ENCODE peak calls at places on chromosomes 5 and 9, in seven cellular contexts. One of them, this sample, is unnamed.

GRCh38 chr5:40860711-40861110 is 19.5 kb downstream of the CARD6 start:
- DNase-seq in heart left ventricle: no peak
- DNase-seq in IMR-90: no peak
- DNase-seq in transverse colon: no peak
- DNase-seq in GM12892: no peak
- DNase-seq in Peyer's patch: no peak
- DNase-seq in uterus: no peak
- DNase-seq in this sample: no peak

GRCh38 chr5:140341591-140341990 is 4.8 kb downstream of the HBEGF start:
- DNase-seq in GM12892: no peak
- DNase-seq in transverse colon: no peak
- DNase-seq in Peyer's patch: no peak
- DNase-seq in uterus: peak; percentile 32
- DNase-seq in IMR-90: no peak
- DNase-seq in heart left ventricle: peak; percentile 72
- DNase-seq in this sample: no peak

GRCh38 chr5:37248387-37248969 is 698 bp downstream of the CPLANE1 start:
- DNase-seq in transverse colon: no peak
- DNase-seq in IMR-90: peak; percentile 4
- DNase-seq in Peyer's patch: no peak
- DNase-seq in uterus: no peak
- DNase-seq in heart left ventricle: no peak
- DNase-seq in GM12892: no peak
- DNase-seq in this sample: no peak

GRCh38 chr5:45355189-45355992 is 340.8 kb downstream of the HCN1 start:
- DNase-seq in transverse colon: no peak
- DNase-seq in GM12892: no peak
- DNase-seq in uterus: no peak
- DNase-seq in Peyer's patch: no peak
- DNase-seq in IMR-90: no peak
- DNase-seq in heart left ventricle: no peak
- DNase-seq in this sample: no peak

GRCh38 chr9:28839778-28840430 is 1266.6 kb upstream of the C9orf72 start:
- DNase-seq in heart left ventricle: peak; percentile 47
- DNase-seq in transverse colon: no peak
- DNase-seq in Peyer's patch: no peak
- DNase-seq in IMR-90: no peak
- DNase-seq in GM12892: no peak
- DNase-seq in uterus: no peak
- DNase-seq in this sample: no peak

GRCh38 chr9:75866273-75866871 is 24.1 kb upstream of the PCSK5 start:
- DNase-seq in GM12892: no peak
- DNase-seq in transverse colon: peak; percentile 52
- DNase-seq in Peyer's patch: peak; percentile 22
- DNase-seq in IMR-90: peak; percentile 44
- DNase-seq in heart left ventricle: no peak
- DNase-seq in uterus: no peak
- DNase-seq in this sample: peak; percentile 12

GRCh38 chr5:112757468-112758208 is 20.0 kb downstream of the APC start:
- DNase-seq in GM12892: no peak
- DNase-seq in uterus: no peak
- DNase-seq in IMR-90: peak; percentile 68
- DNase-seq in heart left ventricle: no peak
- DNase-seq in transverse colon: no peak
- DNase-seq in Peyer's patch: no peak
- DNase-seq in this sample: no peak

GRCh38 chr5:100623719-100624118 is 88.5 kb downstream of the FAM174A start:
- DNase-seq in uterus: no peak
- DNase-seq in IMR-90: peak; percentile 25
- DNase-seq in GM12892: no peak
- DNase-seq in transverse colon: no peak
- DNase-seq in heart left ventricle: no peak
- DNase-seq in Peyer's patch: no peak
- DNase-seq in this sample: no peak

GRCh38 chr9:36163049-36163839 is 5.9 kb upstream of the CCIN start:
- DNase-seq in uterus: peak; percentile 83
- DNase-seq in IMR-90: peak; percentile 86
- DNase-seq in heart left ventricle: peak; percentile 82
- DNase-seq in GM12892: no peak
- DNase-seq in Peyer's patch: no peak
- DNase-seq in transverse colon: no peak
- DNase-seq in this sample: no peak

GRCh38 chr5:59042201-59042600 is 459.3 kb downstream of the RAB3C start:
- DNase-seq in IMR-90: peak; percentile 63
- DNase-seq in GM12892: no peak
- DNase-seq in Peyer's patch: no peak
- DNase-seq in heart left ventricle: no peak
- DNase-seq in transverse colon: no peak
- DNase-seq in uterus: no peak
- DNase-seq in this sample: peak; percentile 65

GRCh38 chr5:178121450-178122276 is 8.3 kb downstream of the N4BP3 start:
- DNase-seq in transverse colon: no peak
- DNase-seq in Peyer's patch: no peak
- DNase-seq in uterus: peak; percentile 40
- DNase-seq in GM12892: no peak
- DNase-seq in IMR-90: no peak
- DNase-seq in heart left ventricle: peak; percentile 73
- DNase-seq in this sample: no peak

GRCh38 chr5:165460911-165461310 is 1955.5 kb downstream of the MAT2B start:
- DNase-seq in IMR-90: peak; percentile 15
- DNase-seq in GM12892: no peak
- DNase-seq in Peyer's patch: no peak
- DNase-seq in heart left ventricle: no peak
- DNase-seq in transverse colon: no peak
- DNase-seq in uterus: no peak
- DNase-seq in this sample: no peak

GRCh38 chr5:31824886-31825774 is 186.2 kb downstream of the PDZD2 start:
- DNase-seq in uterus: peak; percentile 59
- DNase-seq in IMR-90: peak; percentile 59
- DNase-seq in heart left ventricle: no peak
- DNase-seq in Peyer's patch: no peak
- DNase-seq in transverse colon: peak; percentile 21
- DNase-seq in GM12892: no peak
- DNase-seq in this sample: peak; percentile 33

GRCh38 chr5:140270008-140270407 is 32.9 kb downstream of the PFDN1 start:
- DNase-seq in heart left ventricle: no peak
- DNase-seq in GM12892: no peak
- DNase-seq in Peyer's patch: no peak
- DNase-seq in transverse colon: no peak
- DNase-seq in uterus: no peak
- DNase-seq in IMR-90: no peak
- DNase-seq in this sample: no peak

GRCh38 chr9:21323091-21323490 is 12.1 kb downstream of the KLHL9 start:
- DNase-seq in uterus: no peak
- DNase-seq in transverse colon: no peak
- DNase-seq in GM12892: no peak
- DNase-seq in IMR-90: no peak
- DNase-seq in heart left ventricle: no peak
- DNase-seq in Peyer's patch: no peak
- DNase-seq in this sample: no peak

GRCh38 chr5:14959443-14960119 is 88.0 kb upstream of the ANKH start:
- DNase-seq in Peyer's patch: no peak
- DNase-seq in GM12892: no peak
- DNase-seq in heart left ventricle: no peak
- DNase-seq in transverse colon: no peak
- DNase-seq in IMR-90: no peak
- DNase-seq in uterus: no peak
- DNase-seq in this sample: no peak

GRCh38 chr5:147892696-147893296 is 13.5 kb downstream of the C5orf46 start:
- DNase-seq in uterus: no peak
- DNase-seq in heart left ventricle: no peak
- DNase-seq in Peyer's patch: no peak
- DNase-seq in GM12892: no peak
- DNase-seq in transverse colon: peak; percentile 55
- DNase-seq in IMR-90: peak; percentile 1
- DNase-seq in this sample: no peak

GRCh38 chr5:77329664-77330430 is 119.4 kb downstream of the PDE8B start:
- DNase-seq in GM12892: no peak
- DNase-seq in heart left ventricle: no peak
- DNase-seq in IMR-90: no peak
- DNase-seq in uterus: no peak
- DNase-seq in Peyer's patch: no peak
- DNase-seq in transverse colon: no peak
- DNase-seq in this sample: no peak

GRCh38 chr9:14535161-14535930 is 157.9 kb downstream of the ZDHHC21 start:
- DNase-seq in uterus: no peak
- DNase-seq in GM12892: no peak
- DNase-seq in IMR-90: no peak
- DNase-seq in transverse colon: no peak
- DNase-seq in heart left ventricle: no peak
- DNase-seq in Peyer's patch: no peak
- DNase-seq in this sample: no peak

GRCh38 chr5:74877624-74878304 is 11.6 kb upstream of the FAM169A start:
- DNase-seq in uterus: no peak
- DNase-seq in GM12892: no peak
- DNase-seq in Peyer's patch: no peak
- DNase-seq in IMR-90: no peak
- DNase-seq in transverse colon: no peak
- DNase-seq in heart left ventricle: no peak
- DNase-seq in this sample: no peak

GRCh38 chr5:149851211-149851610 is 93.4 kb downstream of the PDE6A start:
- DNase-seq in transverse colon: no peak
- DNase-seq in uterus: no peak
- DNase-seq in GM12892: no peak
- DNase-seq in IMR-90: no peak
- DNase-seq in Peyer's patch: no peak
- DNase-seq in heart left ventricle: no peak
- DNase-seq in this sample: no peak

GRCh38 chr9:95801797-95802196 is 73.7 kb upstream of the ERCC6L2 start:
- DNase-seq in Peyer's patch: no peak
- DNase-seq in heart left ventricle: no peak
- DNase-seq in uterus: no peak
- DNase-seq in IMR-90: no peak
- DNase-seq in transverse colon: no peak
- DNase-seq in GM12892: no peak
- DNase-seq in this sample: no peak

GRCh38 chr9:117551171-117551570 is 136.3 kb upstream of the ASTN2 start:
- DNase-seq in heart left ventricle: no peak
- DNase-seq in transverse colon: no peak
- DNase-seq in IMR-90: no peak
- DNase-seq in GM12892: no peak
- DNase-seq in uterus: no peak
- DNase-seq in Peyer's patch: no peak
- DNase-seq in this sample: no peak

DNA sequence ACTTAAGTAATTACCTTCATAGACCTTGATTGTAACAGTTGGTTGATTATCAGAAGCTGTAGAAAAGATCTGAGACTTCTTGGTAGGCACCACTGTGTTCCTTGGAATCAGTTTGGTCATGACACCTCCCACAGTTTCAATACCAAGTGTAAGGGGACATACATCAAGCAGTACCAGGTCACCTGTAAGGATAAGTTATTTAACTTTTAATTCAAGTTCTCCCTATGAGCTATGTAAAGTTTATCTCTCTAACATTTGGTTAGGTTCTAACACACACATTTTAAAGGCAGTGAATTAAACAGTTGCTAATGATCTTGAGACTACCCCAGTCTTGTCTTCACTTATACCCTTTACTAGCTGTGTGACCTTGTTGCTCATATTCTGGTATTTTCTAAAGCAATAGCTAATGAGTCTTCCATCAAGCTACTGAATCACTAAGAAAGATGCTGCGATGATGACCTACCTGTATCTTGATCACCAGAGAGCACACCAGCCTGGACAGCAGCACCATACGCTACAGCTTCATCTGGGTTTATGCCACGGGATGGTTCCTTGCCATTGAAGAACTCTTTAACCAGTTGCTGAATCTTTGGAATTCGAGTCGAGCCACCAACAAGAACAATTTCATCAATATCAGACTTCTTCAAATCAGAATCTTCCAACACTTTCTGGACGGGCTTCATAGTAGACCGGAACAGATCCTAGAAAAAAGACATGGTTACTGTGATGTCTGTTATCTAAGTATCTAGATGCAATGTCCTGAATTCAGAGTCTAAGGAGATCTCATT is 2.8 kb downstream of the HSPA5 start:
- DNase-seq in Peyer's patch: no peak
- DNase-seq in uterus: no peak
- DNase-seq in GM12892: no peak
- DNase-seq in transverse colon: no peak
- DNase-seq in heart left ventricle: no peak
- DNase-seq in IMR-90: no peak
- DNase-seq in this sample: no peak
- TF ChIP-seq POLR2A in Peyer's patch: no peak
- TF ChIP-seq POLR2A in uterus: no peak
- TF ChIP-seq POLR2A in GM12892: no peak
- TF ChIP-seq POLR2A in transverse colon: no peak
- TF ChIP-seq POLR2A in heart left ventricle: no peak
- TF ChIP-seq POLR2A in IMR-90: no peak
- TF ChIP-seq POLR2A in this sample: no peak

DNA sequence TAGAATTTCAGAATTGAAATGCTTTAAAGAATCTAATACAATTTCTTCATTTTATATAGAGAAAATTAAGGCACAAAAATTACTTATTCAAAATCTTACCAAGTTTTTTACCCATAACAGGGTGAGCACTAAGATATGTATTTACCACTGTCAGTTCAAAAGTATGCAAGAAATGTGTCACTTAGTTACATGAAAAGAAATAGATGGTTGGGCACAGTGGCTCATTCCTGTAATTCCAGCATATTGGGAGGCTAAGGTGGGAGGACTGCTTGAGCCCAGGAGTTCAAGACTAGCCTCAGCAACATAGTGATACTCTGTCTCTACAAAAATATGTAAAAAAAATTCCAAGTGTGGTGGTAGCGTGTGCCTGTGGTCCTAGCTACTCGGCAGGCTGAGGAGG is 19.5 kb downstream of the YIPF5 start:
- DNase-seq in heart left ventricle: no peak
- DNase-seq in uterus: no peak
- DNase-seq in Peyer's patch: no peak
- DNase-seq in GM12892: no peak
- DNase-seq in IMR-90: peak; percentile 36
- DNase-seq in transverse colon: no peak
- DNase-seq in this sample: no peak
- TF ChIP-seq POLR2A in heart left ventricle: no peak
- TF ChIP-seq POLR2A in uterus: no peak
- TF ChIP-seq POLR2A in Peyer's patch: no peak
- TF ChIP-seq POLR2A in GM12892: no peak
- TF ChIP-seq POLR2A in IMR-90: no peak
- TF ChIP-seq POLR2A in transverse colon: no peak
- TF ChIP-seq POLR2A in this sample: no peak

DNA sequence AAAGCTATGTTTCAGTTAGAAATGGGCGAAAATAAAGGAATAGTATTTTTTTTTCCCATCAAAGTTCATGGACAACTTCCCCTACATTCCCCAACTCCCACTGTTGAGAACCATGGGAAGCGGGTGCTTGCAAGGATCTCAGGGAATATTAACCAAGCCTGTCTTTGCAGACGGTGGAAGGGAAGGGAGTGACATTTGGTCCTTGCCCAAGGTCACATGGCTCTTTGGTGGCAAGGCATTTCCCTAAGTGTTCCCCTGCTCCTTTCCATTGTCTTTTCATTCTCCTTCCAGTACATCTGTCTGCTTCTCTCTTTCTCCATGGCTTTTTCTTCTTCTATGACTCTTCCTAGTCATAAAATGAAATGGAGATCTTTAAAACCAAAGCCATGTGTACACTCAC is 19.0 kb downstream of the C9orf57 start:
- DNase-seq in uterus: no peak
- DNase-seq in Peyer's patch: no peak
- DNase-seq in GM12892: no peak
- DNase-seq in IMR-90: no peak
- DNase-seq in heart left ventricle: no peak
- DNase-seq in transverse colon: no peak
- DNase-seq in this sample: no peak
- TF ChIP-seq POLR2A in uterus: no peak
- TF ChIP-seq POLR2A in Peyer's patch: no peak
- TF ChIP-seq POLR2A in GM12892: no peak
- TF ChIP-seq POLR2A in IMR-90: no peak
- TF ChIP-seq POLR2A in heart left ventricle: no peak
- TF ChIP-seq POLR2A in transverse colon: no peak
- TF ChIP-seq POLR2A in this sample: no peak

GRCh38 chr5:180494510-180495181 is 467 bp downstream of the CNOT6 start:
- DNase-seq in heart left ventricle: peak; percentile 73
- DNase-seq in transverse colon: peak; percentile 38
- DNase-seq in IMR-90: no peak
- DNase-seq in Peyer's patch: peak; percentile 45
- DNase-seq in GM12892: peak; percentile 57
- DNase-seq in uterus: peak; percentile 29
- DNase-seq in this sample: peak; percentile 31
- TF ChIP-seq POLR2A in heart left ventricle: no peak
- TF ChIP-seq POLR2A in transverse colon: no peak
- TF ChIP-seq POLR2A in IMR-90: no peak
- TF ChIP-seq POLR2A in Peyer's patch: no peak
- TF ChIP-seq POLR2A in GM12892: no peak
- TF ChIP-seq POLR2A in uterus: no peak
- TF ChIP-seq POLR2A in this sample: no peak